ENCODE peak calls at places on chromosomes 11 and 22, in four cellular contexts. One of them, this sample, is unnamed.

GRCh38 chr11:43738600-43739409 is 58.3 kb downstream of the HSD17B12 start:
- DNase-seq in A549: no peak
- DNase-seq in nephron progenitor cell: no peak
- DNase-seq in Calu3: peak
- DNase-seq in this sample: no peak

GRCh38 chr11:123677510-123677909 is 23.1 kb upstream of the SCN3B start:
- DNase-seq in A549: no peak
- DNase-seq in nephron progenitor cell: no peak
- DNase-seq in Calu3: no peak
- DNase-seq in this sample: no peak

GRCh38 chr22:40216041-40216756 is 38.5 kb downstream of the TNRC6B start:
- DNase-seq in A549: no peak
- DNase-seq in nephron progenitor cell: no peak
- DNase-seq in Calu3: no peak
- DNase-seq in this sample: no peak

GRCh38 chr11:38416141-38416540 is 1818.1 kb upstream of the RAG2 start:
- DNase-seq in A549: no peak
- DNase-seq in nephron progenitor cell: no peak
- DNase-seq in Calu3: no peak
- DNase-seq in this sample: no peak

GRCh38 chr11:109378049-109378448 is 43.9 kb upstream of the C11orf87 start:
- DNase-seq in A549: no peak
- DNase-seq in nephron progenitor cell: no peak
- DNase-seq in Calu3: no peak
- DNase-seq in this sample: no peak

GRCh38 chr22:42462016-42462415 is 29.8 kb upstream of the NFAM1 start:
- DNase-seq in A549: no peak
- DNase-seq in nephron progenitor cell: no peak
- DNase-seq in Calu3: no peak
- DNase-seq in this sample: no peak

GRCh38 chr22:42979606-42980005 is 35.3 kb downstream of the PACSIN2 start:
- DNase-seq in A549: no peak
- DNase-seq in nephron progenitor cell: no peak
- DNase-seq in Calu3: no peak
- DNase-seq in this sample: no peak

GRCh38 chr22:18985761-18986160 is 49.7 kb upstream of the PRODH start:
- DNase-seq in A549: no peak
- DNase-seq in nephron progenitor cell: no peak
- DNase-seq in Calu3: no peak
- DNase-seq in this sample: peak

GRCh38 chr11:1228921-1229451 is 6.1 kb downstream of the MUC5B start:
- DNase-seq in A549: no peak
- DNase-seq in nephron progenitor cell: peak
- DNase-seq in Calu3: no peak
- DNase-seq in this sample: peak

GRCh38 chr11:5096011-5096410 is 26.6 kb downstream of the OR52E1 start:
- DNase-seq in A549: no peak
- DNase-seq in nephron progenitor cell: no peak
- DNase-seq in Calu3: no peak
- DNase-seq in this sample: no peak

GRCh38 chr22:40922484-40923303 is 28.5 kb upstream of the RBX1 start:
- DNase-seq in A549: peak
- DNase-seq in nephron progenitor cell: no peak
- DNase-seq in Calu3: peak
- DNase-seq in this sample: no peak

GRCh38 chr22:25702571-25703167 is 39.3 kb upstream of the MYO18B start:
- DNase-seq in A549: no peak
- DNase-seq in nephron progenitor cell: no peak
- DNase-seq in Calu3: no peak
- DNase-seq in this sample: no peak

GRCh38 chr11:67268036-67268683 is 1.9 kb downstream of the GRK2 start:
- DNase-seq in A549: no peak
- DNase-seq in nephron progenitor cell: no peak
- DNase-seq in Calu3: no peak
- DNase-seq in this sample: no peak

GRCh38 chr22:39905686-39906085 is 4.8 kb downstream of the GRAP2 start:
- DNase-seq in A549: no peak
- DNase-seq in nephron progenitor cell: no peak
- DNase-seq in Calu3: no peak
- DNase-seq in this sample: no peak

GRCh38 chr22:11325767-11326166 is 4202.2 kb upstream of the OR11H1 start:
- DNase-seq in A549: no peak
- DNase-seq in nephron progenitor cell: no peak
- DNase-seq in Calu3: no peak
- DNase-seq in this sample: no peak

GRCh38 chr22:22569218-22569617 is 10.2 kb upstream of the PRAME start:
- DNase-seq in A549: no peak
- DNase-seq in nephron progenitor cell: no peak
- DNase-seq in Calu3: no peak
- DNase-seq in this sample: peak

GRCh38 chr11:109197656-109198055 is 224.3 kb upstream of the C11orf87 start:
- DNase-seq in A549: no peak
- DNase-seq in nephron progenitor cell: no peak
- DNase-seq in Calu3: no peak
- DNase-seq in this sample: no peak

GRCh38 chr11:39190751-39191150 is 2268.7 kb downstream of the LRRC4C start:
- DNase-seq in A549: no peak
- DNase-seq in nephron progenitor cell: no peak
- DNase-seq in Calu3: no peak
- DNase-seq in this sample: no peak

GRCh38 chr11:128476031-128476430 is 111.3 kb downstream of the ETS1 start:
- DNase-seq in A549: no peak
- DNase-seq in nephron progenitor cell: no peak
- DNase-seq in Calu3: no peak
- DNase-seq in this sample: no peak

GRCh38 chr11:85627332-85627997 is at the start of gene DLG2:
- DNase-seq in A549: no peak
- DNase-seq in nephron progenitor cell: peak
- DNase-seq in Calu3: no peak
- DNase-seq in this sample: no peak

GRCh38 chr22:33188316-33188715 is 130.1 kb upstream of the SYN3 start:
- DNase-seq in A549: no peak
- DNase-seq in nephron progenitor cell: no peak
- DNase-seq in Calu3: no peak
- DNase-seq in this sample: no peak

GRCh38 chr22:24685804-24686203 is 82.8 kb downstream of the GGT1 start:
- DNase-seq in A549: no peak
- DNase-seq in nephron progenitor cell: no peak
- DNase-seq in Calu3: no peak
- DNase-seq in this sample: peak

GRCh38 chr11:46347637-46348311 is 511 bp downstream of the DGKZ start:
- DNase-seq in A549: no peak
- DNase-seq in nephron progenitor cell: no peak
- DNase-seq in Calu3: peak
- DNase-seq in this sample: peak

GRCh38 chr11:32450372-32450771 is 15.0 kb upstream of the WT1 start:
- DNase-seq in A549: no peak
- DNase-seq in nephron progenitor cell: no peak
- DNase-seq in Calu3: no peak
- DNase-seq in this sample: no peak

GRCh38 chr11:119782673-119783072 is 53.7 kb upstream of the NECTIN1 start:
- DNase-seq in A549: no peak
- DNase-seq in nephron progenitor cell: no peak
- DNase-seq in Calu3: no peak
- DNase-seq in this sample: no peak

GRCh38 chr22:27512283-27512761 is 289.2 kb downstream of the MN1 start:
- DNase-seq in A549: peak
- DNase-seq in nephron progenitor cell: no peak
- DNase-seq in Calu3: peak
- DNase-seq in this sample: no peak

GRCh38 chr22:22877523-22878210 is 9.9 kb upstream of the IGLL5 start:
- DNase-seq in A549: peak
- DNase-seq in nephron progenitor cell: peak
- DNase-seq in Calu3: peak
- DNase-seq in this sample: peak

GRCh38 chr11:69840371-69841169 is 21.4 kb upstream of the FGF3 start:
- DNase-seq in A549: no peak
- DNase-seq in nephron progenitor cell: no peak
- DNase-seq in Calu3: peak
- DNase-seq in this sample: peak

DNA sequence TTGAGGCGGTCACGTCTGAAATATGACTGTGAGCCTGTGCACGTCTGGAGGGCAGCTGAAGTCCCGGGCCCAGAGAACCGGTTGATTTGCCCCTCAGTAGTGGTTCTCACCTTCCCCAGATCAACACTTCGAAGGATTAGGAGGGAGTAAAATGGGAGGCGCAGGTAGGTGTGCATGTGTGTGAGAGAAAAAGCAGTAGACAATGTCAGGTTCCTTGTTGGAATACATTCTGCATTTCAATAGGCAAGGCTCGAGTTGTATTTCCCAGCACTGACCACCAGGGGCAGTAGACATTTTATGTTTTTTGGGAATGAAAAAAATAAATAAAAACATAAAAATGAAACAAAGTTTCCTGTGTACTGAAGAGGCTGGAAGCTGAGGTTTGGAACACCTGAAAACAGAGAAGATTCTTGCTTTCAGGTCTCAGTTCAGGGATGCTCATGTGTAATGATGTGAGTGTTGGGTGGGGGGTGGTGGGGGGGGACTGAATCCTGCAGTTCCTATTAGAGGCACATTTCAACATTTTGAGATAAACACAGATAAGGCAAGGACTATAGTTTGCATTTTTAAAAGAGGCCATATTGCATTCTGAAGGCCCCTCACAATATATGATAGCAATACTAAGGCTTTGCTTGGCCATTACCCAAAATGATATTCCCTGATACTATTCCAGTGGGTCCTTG is 333.9 kb downstream of the CADM1 start:
- DNase-seq in A549: peak
- DNase-seq in nephron progenitor cell: peak
- DNase-seq in Calu3: peak
- DNase-seq in this sample: peak
- TF ChIP-seq CTCF in A549: peak
- TF ChIP-seq CTCF in nephron progenitor cell: peak
- TF ChIP-seq CTCF in Calu3: no peak
- TF ChIP-seq CTCF in this sample: peak

GRCh38 chr11:41497974-41498373 is 38.5 kb upstream of the LRRC4C start:
- DNase-seq in A549: no peak
- DNase-seq in nephron progenitor cell: no peak
- DNase-seq in Calu3: no peak
- DNase-seq in this sample: peak

GRCh38 chr11:41499429-41499828 is 40.0 kb upstream of the LRRC4C start:
- DNase-seq in A549: no peak
- DNase-seq in nephron progenitor cell: no peak
- DNase-seq in Calu3: no peak
- DNase-seq in this sample: no peak

GRCh38 chr11:41494716-41495115 is 35.3 kb upstream of the LRRC4C start:
- DNase-seq in A549: no peak
- DNase-seq in nephron progenitor cell: no peak
- DNase-seq in Calu3: no peak
- DNase-seq in this sample: no peak

DNA sequence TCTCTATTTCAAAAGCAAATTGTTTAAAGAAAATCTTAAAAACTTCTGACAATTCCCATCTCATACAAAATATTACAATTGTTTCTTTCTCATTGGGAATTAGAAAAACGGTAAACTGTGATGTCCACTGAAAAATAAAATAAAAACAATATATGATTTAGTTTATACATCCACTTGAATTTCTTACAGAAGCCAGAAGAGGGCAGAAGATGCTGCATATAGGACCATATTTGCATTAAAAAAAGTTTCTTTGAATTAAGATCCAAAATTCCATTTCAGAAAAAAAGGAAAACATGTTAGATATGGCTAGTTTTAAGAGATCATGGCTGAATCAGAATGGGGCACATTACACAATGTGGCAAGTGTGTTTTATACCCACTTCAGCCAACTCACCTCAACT is 39.3 kb upstream of the LRRC4C start:
- DNase-seq in A549: peak
- DNase-seq in nephron progenitor cell: no peak
- DNase-seq in Calu3: no peak
- DNase-seq in this sample: no peak
- TF ChIP-seq CTCF in A549: no peak
- TF ChIP-seq CTCF in nephron progenitor cell: peak
- TF ChIP-seq CTCF in Calu3: no peak
- TF ChIP-seq CTCF in this sample: peak

GRCh38 chr22:29306830-29307657 is 594 bp downstream of the GAS2L1 start:
- DNase-seq in A549: peak
- DNase-seq in nephron progenitor cell: peak
- DNase-seq in Calu3: peak
- DNase-seq in this sample: peak

GRCh38 chr22:29307658-29308147 is 1.3 kb downstream of the GAS2L1 start:
- DNase-seq in A549: no peak
- DNase-seq in nephron progenitor cell: no peak
- DNase-seq in Calu3: no peak
- DNase-seq in this sample: no peak

GRCh38 chr22:29308148-29308790 is 1.8 kb downstream of the GAS2L1 start:
- DNase-seq in A549: no peak
- DNase-seq in nephron progenitor cell: no peak
- DNase-seq in Calu3: no peak
- DNase-seq in this sample: no peak

GRCh38 chr22:29305836-29306174 is 645 bp upstream of the GAS2L1 start:
- DNase-seq in A549: no peak
- DNase-seq in nephron progenitor cell: no peak
- DNase-seq in Calu3: no peak
- DNase-seq in this sample: no peak

GRCh38 chr22:29306175-29306829 is at the start of gene GAS2L1:
- DNase-seq in A549: peak
- DNase-seq in nephron progenitor cell: peak
- DNase-seq in Calu3: peak
- DNase-seq in this sample: peak
- TF ChIP-seq CTCF in A549: peak
- TF ChIP-seq CTCF in nephron progenitor cell: peak
- TF ChIP-seq CTCF in Calu3: peak
- TF ChIP-seq CTCF in this sample: peak

GRCh38 chr11:122183933-122184332 is 67.9 kb upstream of the BLID start:
- DNase-seq in A549: no peak
- DNase-seq in nephron progenitor cell: no peak
- DNase-seq in Calu3: no peak
- DNase-seq in this sample: no peak
- TF ChIP-seq CTCF in A549: no peak
- TF ChIP-seq CTCF in nephron progenitor cell: no peak
- TF ChIP-seq CTCF in Calu3: no peak
- TF ChIP-seq CTCF in this sample: no peak

DNA sequence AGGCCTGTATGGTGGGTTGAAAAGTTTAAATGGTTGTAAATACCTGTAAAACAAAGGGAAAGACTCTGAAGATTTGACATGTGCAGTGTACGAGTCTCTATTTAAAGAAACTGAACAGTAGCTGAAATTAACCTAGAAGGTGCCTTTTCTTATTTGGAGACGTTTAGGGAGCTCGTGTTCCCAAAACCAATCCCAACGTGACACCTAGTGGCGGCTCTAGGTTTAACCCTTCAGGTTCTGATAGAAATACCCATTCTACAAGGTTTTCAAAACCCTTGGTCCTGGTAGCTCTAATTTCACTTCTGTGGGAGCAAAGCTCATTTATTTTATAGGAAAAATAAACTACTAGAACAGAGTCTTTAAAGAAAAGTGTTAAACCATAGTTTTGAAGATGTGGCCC is 258.3 kb downstream of the LRRC4C start:
- DNase-seq in A549: peak
- DNase-seq in nephron progenitor cell: peak
- DNase-seq in Calu3: peak
- DNase-seq in this sample: peak
- TF ChIP-seq CTCF in A549: peak
- TF ChIP-seq CTCF in nephron progenitor cell: peak
- TF ChIP-seq CTCF in Calu3: no peak
- TF ChIP-seq CTCF in this sample: peak

GRCh38 chr22:29259253-29259899 is 8.4 kb downstream of the RHBDD3 start:
- DNase-seq in A549: peak
- DNase-seq in nephron progenitor cell: no peak
- DNase-seq in Calu3: no peak
- DNase-seq in this sample: peak
- TF ChIP-seq CTCF in A549: no peak
- TF ChIP-seq CTCF in nephron progenitor cell: peak
- TF ChIP-seq CTCF in Calu3: no peak
- TF ChIP-seq CTCF in this sample: peak

This sample was measured in endodermal cell.